ENCODE peak calls at places on chromosomes 2 and 18, in seven cellular contexts. Y is brain microvascular endothelial cell, V is activated T-cell treated with anti-CD3 and anti-CD28 coated beads for 24 hours, P is GM12864, R is fibroblast of lung, C is heart left ventricle, L is tibial artery. A is an unnamed sample.

GRCh38 chr2:229170171-229170570 is 100.9 kb downstream of the PID1 start:
- DNase-seq in Y (no peak), V (no peak), P (no peak), R (peak; percentile 21), C (no peak), L (no peak), A (no peak)

GRCh38 chr2:134429886-134430285 is 176.0 kb downstream of the MGAT5 start:
- DNase-seq in Y (no peak), V (no peak), P (no peak), R (no peak), C (no peak), L (no peak), A (no peak)

GRCh38 chr2:47323822-47324171 is 79.2 kb upstream of the MSH2 start:
- DNase-seq in Y (no peak), V (no peak), P (no peak), R (no peak), C (no peak), L (no peak), A (no peak)

GRCh38 chr2:187547353-187547979 is 6.8 kb downstream of the TFPI start:
- DNase-seq in Y (peak; percentile 98), V (no peak), P (no peak), R (peak; percentile 97), C (peak; percentile 56), L (peak; percentile 75), A (no peak)

GRCh38 chr2:136253288-136254004 is 135.5 kb upstream of the CXCR4 start:
- DNase-seq in Y (no peak), V (no peak), P (no peak), R (no peak), C (peak; percentile 37), L (peak; percentile 55), A (peak; percentile 70)

GRCh38 chr2:96863575-96864342 is 5.9 kb upstream of the ANKRD39 start:
- DNase-seq in Y (no peak), V (no peak), P (no peak), R (no peak), C (no peak), L (no peak), A (no peak)

GRCh38 chr18:6203791-6204190 is 210.9 kb downstream of the L3MBTL4 start:
- DNase-seq in Y (no peak), V (no peak), P (no peak), R (no peak), C (no peak), L (no peak), A (no peak)

GRCh38 chr2:204353823-204354222 is 191.5 kb upstream of the PARD3B start:
- DNase-seq in Y (peak; percentile 43), V (no peak), P (no peak), R (peak; percentile 10), C (no peak), L (no peak), A (no peak)

GRCh38 chr18:49529596-49529995 is 32.3 kb upstream of the LIPG start:
- DNase-seq in Y (no peak), V (no peak), P (no peak), R (no peak), C (no peak), L (no peak), A (no peak)

GRCh38 chr2:151999058-151999457 is 99.8 kb downstream of the CACNB4 start:
- DNase-seq in Y (peak; percentile 38), V (peak; percentile 21), P (no peak), R (peak; percentile 37), C (peak; percentile 43), L (no peak), A (no peak)

GRCh38 chr2:228401065-228401912 is 219.8 kb upstream of the SPHKAP start:
- DNase-seq in Y (peak; percentile 22), V (no peak), P (no peak), R (peak; percentile 15), C (no peak), L (no peak), A (no peak)

GRCh38 chr2:35973132-35973736 is 382.3 kb upstream of the CRIM1 start:
- DNase-seq in Y (peak; percentile 31), V (no peak), P (no peak), R (peak; percentile 27), C (no peak), L (no peak), A (no peak)

GRCh38 chr2:241811209-241811951 is 2.4 kb downstream of the NEU4 start:
- DNase-seq in Y (no peak), V (no peak), P (no peak), R (no peak), C (peak; percentile 83), L (peak; percentile 15), A (peak; percentile 80)

GRCh38 chr2:33570681-33571080 is 28.4 kb downstream of the FAM98A start:
- DNase-seq in Y (no peak), V (no peak), P (no peak), R (no peak), C (no peak), L (no peak), A (no peak)

GRCh38 chr2:238914648-238915015 is 66.7 kb downstream of the TWIST2 start:
- DNase-seq in Y (peak; percentile 47), V (no peak), P (no peak), R (peak; percentile 57), C (no peak), L (peak; percentile 13), A (peak; percentile 15)

GRCh38 chr2:188870289-188870688 is 103.9 kb upstream of the COL3A1 start:
- DNase-seq in Y (peak; percentile 69), V (no peak), P (no peak), R (peak; percentile 89), C (no peak), L (no peak), A (no peak)

GRCh38 chr2:215460682-215461081 is 24.8 kb upstream of the FN1 start:
- DNase-seq in Y (peak; percentile 91), V (no peak), P (no peak), R (peak; percentile 95), C (no peak), L (no peak), A (no peak)

GRCh38 chr2:118848381-118849225 is 1.2 kb upstream of the EN1 start:
- DNase-seq in Y (no peak), V (no peak), P (no peak), R (no peak), C (no peak), L (no peak), A (peak; percentile 43)

GRCh38 chr18:77346446-77346845 is 96.8 kb downstream of the GALR1 start:
- DNase-seq in Y (peak; percentile 9), V (no peak), P (no peak), R (no peak), C (no peak), L (no peak), A (no peak)

GRCh38 chr18:24492445-24492844 is 32.0 kb downstream of the HRH4 start:
- DNase-seq in Y (no peak), V (no peak), P (no peak), R (no peak), C (no peak), L (no peak), A (no peak)

GRCh38 chr2:211329421-211329820 is 773.0 kb downstream of the CPS1 start:
- DNase-seq in Y (no peak), V (no peak), P (no peak), R (no peak), C (no peak), L (no peak), A (no peak)

GRCh38 chr2:18959952-18960717 is 370.8 kb upstream of the NT5C1B start:
- DNase-seq in Y (no peak), V (no peak), P (no peak), R (peak; percentile 53), C (no peak), L (no peak), A (no peak)

GRCh38 chr2:132424526-132425121 is 8.0 kb downstream of the GPR39 start:
- DNase-seq in Y (no peak), V (no peak), P (no peak), R (peak; percentile 70), C (no peak), L (no peak), A (no peak)

GRCh38 chr2:239073270-239073669 is 225.4 kb downstream of the TWIST2 start:
- DNase-seq in Y (no peak), V (no peak), P (no peak), R (no peak), C (peak; percentile 79), L (no peak), A (no peak)

GRCh38 chr2:71889991-71890684 is 257.5 kb downstream of the CYP26B1 start:
- DNase-seq in Y (peak; percentile 88), V (no peak), P (no peak), R (peak; percentile 85), C (peak; percentile 61), L (peak; percentile 72), A (no peak)

GRCh38 chr2:225457462-225457861 is 58.0 kb downstream of the NYAP2 start:
- DNase-seq in Y (no peak), V (no peak), P (no peak), R (no peak), C (no peak), L (no peak), A (no peak)

GRCh38 chr2:195535911-195536522 is 121.0 kb upstream of the SLC39A10 start:
- DNase-seq in Y (no peak), V (peak; percentile 63), P (peak; percentile 85), R (no peak), C (no peak), L (peak; percentile 64), A (peak; percentile 71)

GRCh38 chr2:149629003-149629402 is 41.4 kb upstream of the MMADHC start:
- DNase-seq in Y (no peak), V (no peak), P (no peak), R (peak; percentile 60), C (no peak), L (no peak), A (no peak)

GRCh38 chr2:88711331-88711730 is 19.9 kb downstream of the RPIA start:
- DNase-seq in Y (no peak), V (no peak), P (no peak), R (no peak), C (no peak), L (no peak), A (no peak)

GRCh38 chr2:96240341-96241038 is 25.3 kb downstream of the TMEM127 start:
- DNase-seq in Y (no peak), V (no peak), P (no peak), R (no peak), C (no peak), L (no peak), A (no peak)

GRCh38 chr18:36015629-36016028 is 43.1 kb downstream of the RMP24 start:
- DNase-seq in Y (no peak), V (no peak), P (peak; percentile 45), R (no peak), C (no peak), L (no peak), A (no peak)

GRCh38 chr18:55152801-55153200 is 193.5 kb upstream of the CCDC68 start:
- DNase-seq in Y (peak; percentile 75), V (no peak), P (no peak), R (peak; percentile 31), C (no peak), L (no peak), A (no peak)

GRCh38 chr18:34492652-34493051 is 217.4 kb upstream of the DTNA start:
- DNase-seq in Y (no peak), V (no peak), P (no peak), R (no peak), C (no peak), L (no peak), A (no peak)

GRCh38 chr2:198054299-198054698 is 249.9 kb downstream of the PLCL1 start:
- DNase-seq in Y (peak; percentile 45), V (peak; percentile 35), P (no peak), R (peak; percentile 52), C (peak; percentile 30), L (no peak), A (no peak)